ENCODE peak calls at places on chromosomes 16 and 17, in four cellular contexts. L, U, A and I are unnamed samples.

GRCh38 chr17:1972429-1973160 is 52.5 kb downstream of the RTN4RL1 start:
- DNase-seq in U (no peak), L (no peak), A (no peak), I (no peak)

GRCh38 chr17:74212913-74213791 is at the start of gene TTYH2:
- DNase-seq in A (peak; percentile 81), U (peak; percentile 81), L (peak; percentile 77), I (peak; percentile 66)

GRCh38 chr17:49565948-49566491 is 9.7 kb upstream of the NXPH3 start:
- DNase-seq in A (peak; percentile 5), U (no peak), L (no peak), I (no peak)

GRCh38 chr17:31843382-31843780 is 15.7 kb downstream of the COPRS start:
- DNase-seq in A (peak; percentile 39), U (no peak), L (no peak), I (no peak)

GRCh38 chr16:22192261-22193133 is 13.6 kb upstream of the EEF2K start:
- DNase-seq in U (no peak), A (peak; percentile 95), L (peak; percentile 98), I (peak; percentile 93)

GRCh38 chr16:886802-887731 is 83.7 kb downstream of the LMF1 start:
- DNase-seq in L (no peak), A (no peak), U (no peak), I (no peak)

GRCh38 chr16:931651-932500 is 38.9 kb downstream of the LMF1 start:
- DNase-seq in L (no peak), U (no peak), A (no peak), I (no peak)

GRCh38 chr17:48671697-48672171 is 45.6 kb upstream of the HOXB9 start:
- DNase-seq in A (peak; percentile 59), U (peak; percentile 59), L (peak; percentile 61), I (peak; percentile 41)

GRCh38 chr17:57554826-57555635 is 190.1 kb downstream of the CCDC182 start:
- DNase-seq in A (no peak), U (no peak), L (no peak), I (no peak)

GRCh38 chr17:77085916-77086432 is 54.8 kb upstream of the SEC14L1 start:
- DNase-seq in A (no peak), L (no peak), U (no peak), I (no peak)

GRCh38 chr17:19996502-19996901 is 12.7 kb upstream of the SPECC1 start:
- DNase-seq in A (no peak), U (no peak), L (no peak), I (no peak)

GRCh38 chr16:27566417-27566816 is 16.5 kb downstream of the KATNIP start:
- DNase-seq in A (no peak), L (no peak), U (no peak), I (no peak)

GRCh38 chr16:73226675-73227074 is 178.7 kb upstream of the ZFHX3 start:
- DNase-seq in L (no peak), U (no peak), A (no peak), I (no peak)

GRCh38 chr16:2825049-2825742 is 4.9 kb upstream of the ZG16B start:
- DNase-seq in L (no peak), U (no peak), A (no peak), I (no peak)

GRCh38 chr17:36092228-36092627 is 2.3 kb upstream of the CCL3 start:
- DNase-seq in L (no peak), U (no peak), A (no peak), I (no peak)

GRCh38 chr17:59903455-59903854 is 10.5 kb downstream of the RPS6KB1 start:
- DNase-seq in U (no peak), A (no peak), L (no peak), I (no peak)

GRCh38 chr16:4795181-4795827 is at the start of gene SMIM22:
- DNase-seq in U (no peak), A (no peak), L (no peak), I (no peak)

GRCh38 chr16:75764154-75764768 is 38.0 kb upstream of the CPHXL start:
- DNase-seq in U (peak; percentile 60), A (peak; percentile 60), L (peak; percentile 69), I (peak; percentile 47)

GRCh38 chr17:43026610-43027009 is 1.6 kb downstream of the RND2 start:
- DNase-seq in L (no peak), A (no peak), U (no peak), I (no peak)

GRCh38 chr17:43025290-43025657 is 243 bp downstream of the RND2 start:
- DNase-seq in A (no peak), U (no peak), L (no peak), I (no peak)

GRCh38 chr17:43028221-43028861 is 3.3 kb downstream of the RND2 start:
- DNase-seq in U (no peak), A (no peak), L (peak; percentile 38), I (no peak)

GRCh38 chr17:43025766-43026537 is 921 bp downstream of the RND2 start:
- DNase-seq in A (no peak), L (no peak), U (no peak), I (no peak)

DNA sequence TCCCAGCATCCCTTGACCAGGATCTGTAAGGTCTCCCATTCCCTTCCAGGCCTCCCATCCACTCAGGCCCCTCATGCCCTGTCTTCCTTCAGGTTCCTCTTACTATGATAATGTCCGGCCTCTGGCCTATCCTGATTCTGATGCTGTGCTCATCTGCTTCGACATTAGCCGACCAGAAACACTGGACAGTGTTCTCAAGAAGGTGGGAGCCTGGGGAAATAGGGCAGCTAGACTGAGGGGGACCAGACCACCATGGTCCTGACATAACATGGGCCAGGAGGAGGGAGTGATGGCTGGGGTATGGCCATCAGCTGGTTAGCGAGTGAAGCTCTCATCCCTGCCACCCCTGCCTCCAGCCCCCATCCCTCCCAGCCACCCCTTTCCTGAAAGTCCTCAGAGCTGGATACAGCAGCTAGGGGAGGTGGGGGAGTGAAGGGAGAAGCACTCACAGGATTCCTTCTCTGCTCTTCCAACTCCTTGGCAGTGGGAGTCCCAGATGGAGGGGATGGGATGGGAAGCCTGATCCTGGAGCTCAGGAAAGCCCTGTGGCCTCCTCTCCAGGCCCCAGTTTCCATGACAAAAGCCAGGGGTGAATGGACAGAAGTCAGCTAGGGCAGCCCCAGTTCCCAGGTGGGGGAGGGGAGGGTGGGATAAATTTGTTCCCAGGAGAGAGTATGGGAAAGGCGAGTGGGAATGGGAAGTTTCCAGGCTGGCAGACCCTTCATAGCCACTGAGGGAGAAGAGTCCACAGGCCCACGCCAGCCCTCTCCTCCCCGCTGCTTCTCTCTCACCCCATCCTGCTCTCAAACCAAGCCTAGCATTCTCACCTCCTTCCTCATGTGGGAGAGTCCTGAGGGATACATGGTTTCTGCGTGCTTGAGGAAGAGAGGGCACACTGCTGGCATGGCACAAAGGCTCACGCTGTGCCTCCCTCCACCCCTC is 2.3 kb downstream of the RND2 start:
- DNase-seq in U (no peak), L (no peak), A (no peak), I (no peak)
- H3K9ac ChIP-seq in U (no peak overlapping the region), L (no peak overlapping the region), A (no peak overlapping the region), I (no peak overlapping the region)

DNA sequence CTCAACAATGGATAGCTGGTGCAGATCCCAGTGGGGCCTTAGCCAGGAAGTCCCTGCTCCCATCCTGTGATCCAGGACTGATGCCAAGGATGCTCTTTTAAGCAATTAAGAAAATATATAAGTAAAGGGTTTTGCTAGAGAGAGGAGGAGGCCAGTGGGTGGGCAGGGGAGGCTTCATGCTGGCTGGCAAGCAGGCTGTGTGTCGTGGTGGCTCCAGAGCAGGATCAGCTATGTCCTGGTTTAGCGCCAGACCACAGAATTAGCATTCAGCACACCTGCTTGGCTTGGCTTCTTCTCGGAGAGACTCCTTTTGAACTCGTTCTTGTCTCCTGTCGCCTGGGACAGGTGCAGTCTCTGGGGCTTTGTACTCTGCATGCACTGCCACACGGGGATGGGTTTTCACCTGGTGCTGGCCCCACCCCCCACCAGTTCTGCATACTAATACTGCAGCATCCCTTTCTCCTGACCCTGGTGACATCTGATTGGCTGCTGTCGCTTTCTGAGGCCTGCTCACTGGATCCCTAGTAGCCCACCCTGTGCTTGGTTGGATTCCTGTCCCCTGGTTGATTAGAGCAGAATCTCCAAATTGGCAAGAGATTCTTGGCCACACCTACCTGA is 66.1 kb downstream of the PLD6 start:
- DNase-seq in U (no peak), A (peak; percentile 19), L (no peak), I (no peak)
- H3K9ac ChIP-seq in U (no peak overlapping the region), A (no peak overlapping the region), L (no peak overlapping the region), I (peak overlapping the region; percentile 40)

GRCh38 chr16:88754912-88755744 is 29.9 kb downstream of the PIEZO1 start:
- DNase-seq in U (no peak), L (no peak), A (peak; percentile 77), I (peak; percentile 63)
- H3K9ac ChIP-seq in U (no peak overlapping the region), L (no peak overlapping the region), A (no peak overlapping the region), I (no peak overlapping the region)

GRCh38 chr16:70434489-70435260 is 4.2 kb downstream of the ST3GAL2 start:
- DNase-seq in L (no peak), A (no peak), U (no peak), I (no peak)
- H3K9ac ChIP-seq in L (no peak overlapping the region), A (no peak overlapping the region), U (no peak overlapping the region), I (peak overlapping the region; percentile 56)